ENCODE peak calls at places on chromosomes 6 and 20, in five cellular contexts. C, V, D, O and Q are unnamed samples.

GRCh38 chr6:159540883-159541282 is 152.2 kb downstream of the SOD2 start:
- DNase-seq in O (no peak), C (no peak), D (no peak), V (no peak), Q (no peak)

GRCh38 chr20:62900692-62901584 is 25.4 kb downstream of the DIDO1 start:
- DNase-seq in D (no peak), V (no peak), C (no peak), O (no peak), Q (no peak)

GRCh38 chr6:37659561-37659960 is 38.1 kb downstream of the MDGA1 start:
- DNase-seq in C (no peak), D (no peak), O (no peak), V (no peak), Q (no peak)

GRCh38 chr6:129747588-129748112 is 37.7 kb upstream of the ARHGAP18 start:
- DNase-seq in V (no peak), D (no peak), C (no peak), O (no peak), Q (no peak)

GRCh38 chr6:1322725-1323219 is 10.9 kb downstream of the FOXQ1 start:
- DNase-seq in O (no peak), V (peak), C (no peak), D (peak), Q (no peak)

GRCh38 chr20:36629719-36630340 is 16.2 kb downstream of the SLA2 start:
- DNase-seq in V (peak), D (no peak), O (peak), C (no peak), Q (peak)

GRCh38 chr20:43092689-43093088 is 97.0 kb downstream of the PTPRT start:
- DNase-seq in O (no peak), V (no peak), D (no peak), C (no peak), Q (no peak)

GRCh38 chr6:122996797-122997520 is 924 bp downstream of the CLVS2 start:
- DNase-seq in V (no peak), C (no peak), O (no peak), D (no peak), Q (no peak)

GRCh38 chr6:147434508-147434907 is 74.0 kb upstream of the SAMD5 start:
- DNase-seq in V (peak), O (peak), D (peak), C (no peak), Q (no peak)

GRCh38 chr20:46044896-46045295 is 15.9 kb downstream of the SLC12A5 start:
- DNase-seq in O (no peak), C (no peak), V (no peak), D (no peak), Q (no peak)

GRCh38 chr6:28862077-28862476 is 61.7 kb downstream of the TRIM27 start:
- DNase-seq in V (no peak), D (no peak), C (no peak), O (no peak), Q (no peak)

GRCh38 chr6:28861339-28861738 is 62.4 kb downstream of the TRIM27 start:
- DNase-seq in O (no peak), D (no peak), C (no peak), V (no peak), Q (no peak)

GRCh38 chr6:28858963-28859362 is 64.8 kb downstream of the TRIM27 start:
- DNase-seq in V (no peak), C (no peak), O (no peak), D (no peak), Q (no peak)

DNA sequence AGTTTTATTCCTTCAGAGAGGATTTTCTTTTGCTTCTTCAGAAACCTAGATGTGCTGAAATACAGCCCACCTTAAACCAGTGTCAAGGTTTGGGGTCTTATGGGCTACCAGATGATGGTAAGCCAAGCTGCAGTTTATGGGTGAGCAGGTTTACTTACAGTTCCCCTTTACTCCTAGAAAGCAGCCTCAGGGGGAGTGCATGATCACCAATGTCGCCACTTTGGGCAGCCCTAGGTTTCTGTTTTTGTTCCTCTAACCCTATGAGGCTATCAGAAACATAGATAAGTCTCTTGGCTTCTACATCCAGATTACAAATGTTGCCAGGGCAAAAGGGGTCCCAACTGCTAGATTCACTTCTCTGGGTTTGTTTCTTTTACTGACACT is 67.2 kb downstream of the TRIM27 start:
- DNase-seq in V (no peak), C (no peak), D (no peak), O (no peak), Q (no peak)
- TF ChIP-seq CTCF in V (no peak), C (no peak), D (no peak), O (no peak), Q (no peak)

GRCh38 chr6:142478117-142478516 is 176.3 kb downstream of the ADGRG6 start:
- DNase-seq in O (peak), C (no peak), D (peak), V (peak), Q (no peak)
- TF ChIP-seq CTCF in O (no peak), C (no peak), D (no peak), V (no peak), Q (no peak)

DNA sequence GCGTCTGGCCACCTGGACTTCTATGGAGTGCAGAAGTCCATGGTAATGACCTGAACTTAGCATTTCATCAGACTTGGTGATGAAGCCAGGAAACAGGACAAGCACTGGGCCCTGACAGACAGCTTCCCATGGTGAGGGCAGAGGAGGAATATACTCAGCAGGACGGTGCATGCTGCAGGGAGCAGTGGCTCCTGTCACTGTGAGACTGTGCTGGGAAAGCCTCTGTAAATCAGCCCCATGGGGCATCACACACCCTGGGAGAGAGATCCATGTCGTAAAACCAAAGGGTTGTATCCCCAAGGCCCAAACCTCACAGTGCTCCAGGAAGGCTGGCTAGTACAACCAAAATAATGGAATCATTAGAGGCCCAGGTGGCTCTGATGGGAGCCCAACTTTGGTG is 58.7 kb upstream of the PRND start:
- DNase-seq in C (no peak), V (no peak), D (no peak), O (no peak), Q (no peak)
- TF ChIP-seq CTCF in C (no peak), V (no peak), D (no peak), O (no peak), Q (no peak)

GRCh38 chr6:131951576-131952230 is 531 bp upstream of the CCN2 start:
- DNase-seq in D (no peak), O (no peak), C (no peak), V (no peak), Q (no peak)

GRCh38 chr6:131949909-131950766 is 1.0 kb downstream of the CCN2 start:
- DNase-seq in D (peak), V (peak), C (peak), O (peak), Q (peak)

GRCh38 chr6:131949615-131949908 is 1.6 kb downstream of the CCN2 start:
- DNase-seq in D (peak), V (peak), C (no peak), O (no peak), Q (no peak)

GRCh38 chr6:131948692-131949614 is 2.2 kb downstream of the CCN2 start:
- DNase-seq in V (peak), O (peak), C (no peak), D (peak), Q (no peak)

DNA sequence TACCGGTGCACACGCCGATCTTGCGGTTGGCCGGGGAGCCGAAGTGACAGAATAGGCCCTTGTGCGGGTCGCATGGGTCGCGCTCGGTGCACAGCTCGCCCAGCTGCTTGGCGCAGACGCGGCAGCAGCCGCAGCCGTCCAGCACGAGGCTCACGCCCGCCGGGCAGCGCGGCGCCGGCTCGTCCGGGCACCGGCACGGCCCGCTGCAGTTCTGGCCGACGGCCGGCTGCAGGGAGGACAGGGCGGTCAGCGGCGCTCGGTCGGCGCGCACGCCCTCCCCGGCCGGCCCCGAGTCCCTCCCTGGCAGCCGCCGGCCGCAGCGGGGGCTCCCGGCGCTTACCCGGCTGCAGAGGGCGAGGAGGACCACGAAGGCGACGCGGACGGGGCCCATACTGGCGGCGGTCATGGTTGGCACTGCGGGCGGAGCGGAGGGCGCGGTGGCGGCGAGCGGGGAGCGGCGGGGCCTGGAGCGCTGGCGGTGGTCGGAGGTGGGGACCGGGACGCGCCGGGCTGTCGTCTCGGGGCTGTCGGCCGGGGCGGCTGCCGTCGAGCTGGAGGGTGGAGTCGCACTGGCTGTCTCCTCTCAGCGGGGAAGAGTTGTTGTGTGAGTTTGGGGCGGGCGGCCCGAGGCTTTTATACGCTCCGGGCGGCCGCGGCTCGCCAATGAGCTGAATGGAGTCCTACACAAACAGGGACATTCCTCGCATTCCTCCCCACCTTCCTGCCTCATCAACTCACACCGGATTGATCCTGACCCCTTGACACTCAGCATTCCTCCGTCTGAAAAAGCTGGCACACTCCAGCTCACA is at the start of gene CCN2:
- DNase-seq in V (peak), O (peak), C (no peak), D (peak), Q (peak)
- TF ChIP-seq CTCF in V (no peak), O (no peak), C (no peak), D (no peak), Q (no peak)

GRCh38 chr6:101069191-101069795 is 188.2 kb upstream of the ASCC3 start:
- DNase-seq in O (no peak), V (peak), C (no peak), D (no peak), Q (no peak)
- TF ChIP-seq CTCF in O (peak), V (no peak), C (no peak), D (no peak), Q (no peak)

GRCh38 chr6:145453376-145453775 is 281.9 kb downstream of the EPM2A start:
- DNase-seq in O (no peak), C (no peak), V (peak), D (no peak), Q (no peak)
- TF ChIP-seq CTCF in O (no peak), C (no peak), V (no peak), D (no peak), Q (no peak)